ENCODE peak calls at places on chromosomes 1 and 21, in nine cellular contexts. I is CD4-positive, alpha-beta T cell; K is colonic mucosa; B is dorsolateral prefrontal cortex; H is brain microvascular endothelial cell; G is heart right ventricle; L is body of pancreas; A is thoracic aorta; R is upper lobe of right lung. P is an unnamed sample.

GRCh38 chr21:43697758-43698643 is 20.9 kb upstream of the PDXK start:
- DNase-seq in I (no peak), K (no peak), B (no peak), H (no peak), G (no peak), L (no peak), A (no peak), R (peak), P (no peak)

GRCh38 chr1:165463978-165464377 is 19.1 kb upstream of the RXRG start:
- DNase-seq in I (no peak), K (no peak), B (no peak), H (no peak), G (no peak), L (no peak), A (no peak), R (no peak), P (no peak)

GRCh38 chr1:114512595-114513280 is 1.7 kb upstream of the TRIM33 start:
- DNase-seq in I (no peak), K (no peak), B (no peak), H (no peak), G (no peak), L (no peak), A (no peak), R (no peak), P (no peak)

GRCh38 chr1:8464987-8465386 is 147.1 kb downstream of the SLC45A1 start:
- DNase-seq in I (no peak), K (no peak), B (no peak), H (no peak), G (no peak), L (no peak), A (no peak), R (no peak), P (no peak)

GRCh38 chr1:47650205-47650604 is 212.4 kb downstream of the FOXD2 start:
- DNase-seq in I (no peak), K (peak), B (no peak), H (peak), G (no peak), L (no peak), A (no peak), R (peak), P (peak)

GRCh38 chr1:233112184-233113008 is 162.0 kb downstream of the NTPCR start:
- DNase-seq in I (no peak), K (no peak), B (no peak), H (no peak), G (no peak), L (no peak), A (no peak), R (no peak), P (no peak)

GRCh38 chr1:17494114-17494729 is 45.3 kb upstream of the ARHGEF10L start:
- DNase-seq in I (peak), K (peak), B (peak), H (peak), G (peak), L (peak), A (no peak), R (peak), P (peak)

GRCh38 chr1:184792450-184792969 is 37.9 kb upstream of the EDEM3 start:
- DNase-seq in I (no peak), K (peak), B (peak), H (peak), G (peak), L (peak), A (peak), R (no peak), P (peak)

GRCh38 chr1:56540467-56540866 is 38.9 kb downstream of the PLPP3 start:
- DNase-seq in I (no peak), K (no peak), B (no peak), H (no peak), G (no peak), L (no peak), A (no peak), R (no peak), P (no peak)

GRCh38 chr1:89821322-89822108 is 683 bp downstream of the LRRC8D start:
- DNase-seq in I (peak), K (peak), B (no peak), H (no peak), G (peak), L (peak), A (no peak), R (peak), P (peak)

GRCh38 chr1:102852583-102852982 is 255.7 kb downstream of the COL11A1 start:
- DNase-seq in I (no peak), K (no peak), B (no peak), H (no peak), G (no peak), L (no peak), A (no peak), R (no peak), P (no peak)

GRCh38 chr1:169590932-169591331 is 4.7 kb upstream of the F5 start:
- DNase-seq in I (no peak), K (no peak), B (no peak), H (no peak), G (no peak), L (no peak), A (no peak), R (no peak), P (no peak)

GRCh38 chr1:6094801-6095505 is 49.3 kb downstream of the KCNAB2 start:
- DNase-seq in I (no peak), K (no peak), B (no peak), H (no peak), G (no peak), L (no peak), A (no peak), R (peak), P (no peak)

GRCh38 chr1:175129182-175129581 is 61.5 kb downstream of the TNN start:
- DNase-seq in I (no peak), K (no peak), B (no peak), H (no peak), G (no peak), L (no peak), A (no peak), R (no peak), P (no peak)

GRCh38 chr1:232503497-232503896 is 126.4 kb downstream of the SIPA1L2 start:
- DNase-seq in I (no peak), K (no peak), B (no peak), H (no peak), G (no peak), L (no peak), A (no peak), R (no peak), P (no peak)

GRCh38 chr1:52994658-52995057 is 67.4 kb upstream of the PODN start:
- DNase-seq in I (no peak), K (no peak), B (no peak), H (no peak), G (no peak), L (no peak), A (no peak), R (no peak), P (no peak)

GRCh38 chr1:244047739-244048565 is 3.1 kb upstream of the ZBTB18 start:
- DNase-seq in I (peak), K (peak), B (peak), H (peak), G (peak), L (peak), A (peak), R (peak), P (peak)

GRCh38 chr1:67785847-67786753 is 47.2 kb downstream of the GNG12 start:
- DNase-seq in I (no peak), K (no peak), B (no peak), H (no peak), G (no peak), L (no peak), A (no peak), R (no peak), P (no peak)

GRCh38 chr1:213268221-213268620 is 217.2 kb downstream of the RPS6KC1 start:
- DNase-seq in I (no peak), K (no peak), B (no peak), H (no peak), G (no peak), L (no peak), A (no peak), R (no peak), P (no peak)

GRCh38 chr21:44083631-44084291 is 23.4 kb upstream of the PWP2 start:
- DNase-seq in I (peak), K (peak), B (peak), H (peak), G (no peak), L (no peak), A (no peak), R (peak), P (peak)

GRCh38 chr1:29260531-29260930 is 24.2 kb downstream of the PTPRU start:
- DNase-seq in I (no peak), K (no peak), B (no peak), H (no peak), G (no peak), L (no peak), A (no peak), R (peak), P (no peak)

GRCh38 chr1:62849031-62849430 is 65.1 kb downstream of the ATG4C start:
- DNase-seq in I (no peak), K (no peak), B (no peak), H (no peak), G (no peak), L (no peak), A (no peak), R (no peak), P (no peak)

GRCh38 chr1:58710190-58710589 is 10.3 kb upstream of the MYSM1 start:
- DNase-seq in I (no peak), K (no peak), B (no peak), H (no peak), G (no peak), L (no peak), A (no peak), R (no peak), P (no peak)

GRCh38 chr21:43369124-43369523 is 57.8 kb downstream of the SIK1 start:
- DNase-seq in I (no peak), K (no peak), B (peak), H (peak), G (no peak), L (no peak), A (no peak), R (no peak), P (no peak)

GRCh38 chr1:66251521-66251920 is 282.4 kb upstream of the SGIP1 start:
- DNase-seq in I (no peak), K (no peak), B (no peak), H (no peak), G (no peak), L (no peak), A (no peak), R (no peak), P (no peak)

GRCh38 chr1:20361805-20362381 is 71.2 kb downstream of the VWA5B1 start:
- DNase-seq in I (no peak), K (peak), B (peak), H (peak), G (peak), L (peak), A (no peak), R (no peak), P (no peak)

GRCh38 chr1:206954616-206955342 is 8.5 kb upstream of the PIGR start:
- DNase-seq in I (no peak), K (no peak), B (no peak), H (no peak), G (no peak), L (no peak), A (no peak), R (no peak), P (no peak)

GRCh38 chr21:44454747-44455523 is at the start of gene LRRC3:
- DNase-seq in I (peak), K (peak), B (no peak), H (peak), G (peak), L (peak), A (peak), R (peak), P (peak)

GRCh38 chr1:196567238-196567637 is 41.0 kb downstream of the KCNT2 start:
- DNase-seq in I (no peak), K (no peak), B (no peak), H (no peak), G (no peak), L (no peak), A (no peak), R (no peak), P (no peak)

GRCh38 chr1:14138627-14139026 is 438.6 kb downstream of the PRDM2 start:
- DNase-seq in I (no peak), K (no peak), B (peak), H (no peak), G (no peak), L (no peak), A (no peak), R (no peak), P (no peak)

GRCh38 chr1:162230096-162230495 is 146.6 kb downstream of the SPATA46 start:
- DNase-seq in I (no peak), K (no peak), B (peak), H (peak), G (peak), L (peak), A (no peak), R (no peak), P (no peak)

GRCh38 chr1:106224426-106224825 is 832.0 kb upstream of the PRMT6 start:
- DNase-seq in I (no peak), K (no peak), B (no peak), H (no peak), G (no peak), L (no peak), A (no peak), R (no peak), P (no peak)

GRCh38 chr1:40847023-40847740 is 15.0 kb downstream of the CITED4 start:
- DNase-seq in I (no peak), K (no peak), B (peak), H (no peak), G (no peak), L (no peak), A (no peak), R (no peak), P (no peak)

GRCh38 chr21:33642896-33643657 is 776 bp downstream of the ITSN1 start:
- DNase-seq in I (no peak), K (peak), B (peak), H (no peak), G (peak), L (peak), A (no peak), R (peak), P (peak)

GRCh38 chr1:219385786-219386427 is 212.2 kb downstream of the LYPLAL1 start:
- DNase-seq in I (no peak), K (peak), B (peak), H (peak), G (peak), L (peak), A (no peak), R (no peak), P (no peak)

GRCh38 chr1:74523873-74524480 is 11.6 kb upstream of the LRRC53 start:
- DNase-seq in I (no peak), K (no peak), B (no peak), H (no peak), G (no peak), L (no peak), A (no peak), R (no peak), P (no peak)

DNA sequence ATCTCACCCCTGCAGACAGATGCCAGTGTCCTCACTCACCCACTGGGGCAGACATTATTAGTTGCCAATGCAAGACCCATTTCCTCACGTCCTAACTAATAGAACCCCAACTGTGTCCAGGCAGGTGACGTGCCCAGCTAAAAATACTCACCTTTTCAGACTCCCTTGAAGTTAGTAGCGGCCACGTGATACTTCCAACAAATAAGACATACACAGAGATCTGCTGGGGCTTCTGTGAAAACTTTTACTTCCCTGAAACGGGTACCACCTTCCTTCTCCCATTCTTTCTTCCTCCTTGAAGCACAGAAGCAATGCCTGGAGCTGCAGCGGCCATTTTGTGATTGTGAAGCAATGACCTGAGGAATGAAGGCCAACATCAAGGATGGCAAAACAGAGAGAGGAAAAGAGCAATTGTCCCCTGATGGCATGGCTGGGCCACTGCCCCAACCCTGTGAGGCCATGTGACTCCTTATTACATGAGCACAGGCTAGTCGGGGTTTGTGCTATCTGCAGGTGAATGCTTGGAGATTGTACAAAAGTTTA is 74.4 kb upstream of the TMPRSS2 start:
- DNase-seq in I (no peak), K (no peak), B (no peak), H (no peak), G (no peak), L (no peak), A (no peak), R (peak), P (no peak)
- H3K27ac ChIP-seq in I (no peak), K (peak), B (no peak), H (no peak), G (no peak), L (peak), A (no peak), R (no peak), P (no peak)

GRCh38 chr1:32013386-32014198 is at the start of gene KHDRBS1:
- DNase-seq in I (peak), K (peak), B (peak), H (peak), G (peak), L (peak), A (peak), R (peak), P (peak)
- TF ChIP-seq CTCF in I (no peak), K (no peak), B (no peak), H (no peak), G (no peak), L (no peak), A (no peak), R (no peak), P (no peak)

GRCh38 chr1:55203064-55203463 is 12.1 kb downstream of the USP24 start:
- DNase-seq in I (no peak), K (no peak), B (no peak), H (no peak), G (no peak), L (no peak), A (no peak), R (no peak), P (no peak)
- H3K27ac ChIP-seq in I (no peak), K (no peak), B (no peak), H (no peak), G (no peak), L (no peak), A (no peak), R (no peak), P (no peak)

DNA sequence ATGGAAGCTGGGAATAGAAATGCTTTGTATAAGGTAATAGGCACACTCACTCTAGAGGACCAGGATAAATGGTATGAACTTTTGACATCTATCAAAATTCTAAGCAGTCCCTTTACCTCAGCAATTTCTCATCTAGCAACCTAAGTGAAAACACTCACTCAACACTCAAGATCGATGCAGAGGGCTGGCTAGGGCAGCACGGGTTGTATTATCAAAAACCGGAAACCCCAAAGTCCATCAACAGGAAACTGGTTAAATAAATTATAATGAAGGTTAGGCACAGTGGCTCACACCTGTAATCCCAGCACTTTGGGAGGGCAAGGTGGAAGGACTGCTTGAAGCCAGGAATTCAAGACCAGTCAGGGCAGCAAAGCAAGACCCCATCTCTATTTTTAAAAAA is 9.4 kb downstream of the USP48 start:
- DNase-seq in I (no peak), K (no peak), B (no peak), H (no peak), G (no peak), L (no peak), A (no peak), R (no peak), P (no peak)
- TF ChIP-seq CTCF in I (no peak), K (no peak), B (no peak), H (no peak), G (no peak), L (no peak), A (no peak), R (no peak), P (no peak)

GRCh38 chr1:203524152-203524551 is 30.2 kb downstream of the OPTC start:
- DNase-seq in I (no peak), K (no peak), B (no peak), H (no peak), G (no peak), L (no peak), A (no peak), R (no peak), P (no peak)

GRCh38 chr1:203521812-203522211 is 27.9 kb downstream of the OPTC start:
- DNase-seq in I (no peak), K (no peak), B (no peak), H (no peak), G (no peak), L (no peak), A (no peak), R (no peak), P (no peak)

GRCh38 chr1:203524824-203525223 is 30.9 kb downstream of the OPTC start:
- DNase-seq in I (no peak), K (no peak), B (no peak), H (no peak), G (no peak), L (no peak), A (no peak), R (peak), P (no peak)

GRCh38 chr1:203522237-203522636 is 28.3 kb downstream of the OPTC start:
- DNase-seq in I (no peak), K (no peak), B (no peak), H (no peak), G (no peak), L (no peak), A (no peak), R (no peak), P (no peak)

DNA sequence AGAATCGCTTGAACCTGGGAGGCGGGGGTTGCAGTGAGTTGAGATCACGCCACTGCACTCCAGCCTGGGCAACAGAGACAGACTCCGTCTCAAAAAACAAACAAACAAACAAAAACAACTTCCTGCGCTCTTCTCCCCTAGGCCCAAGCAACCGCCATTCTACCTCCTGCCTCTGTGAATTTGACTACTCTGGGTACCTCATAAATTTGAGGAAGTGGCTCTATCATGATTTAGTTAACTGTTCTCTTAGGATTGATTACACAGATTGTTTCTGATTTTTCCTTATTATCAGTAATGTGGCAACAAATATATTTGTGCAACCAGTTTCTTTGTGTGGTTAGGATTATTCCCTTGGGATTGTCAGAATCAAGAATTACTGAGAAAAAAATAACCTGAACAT is 29.7 kb downstream of the OPTC start:
- DNase-seq in I (no peak), K (no peak), B (no peak), H (no peak), G (no peak), L (no peak), A (no peak), R (no peak), P (no peak)
- H3K27ac ChIP-seq in I (no peak), K (no peak), B (no peak), H (no peak), G (no peak), L (no peak), A (peak), R (no peak), P (peak)

DNA sequence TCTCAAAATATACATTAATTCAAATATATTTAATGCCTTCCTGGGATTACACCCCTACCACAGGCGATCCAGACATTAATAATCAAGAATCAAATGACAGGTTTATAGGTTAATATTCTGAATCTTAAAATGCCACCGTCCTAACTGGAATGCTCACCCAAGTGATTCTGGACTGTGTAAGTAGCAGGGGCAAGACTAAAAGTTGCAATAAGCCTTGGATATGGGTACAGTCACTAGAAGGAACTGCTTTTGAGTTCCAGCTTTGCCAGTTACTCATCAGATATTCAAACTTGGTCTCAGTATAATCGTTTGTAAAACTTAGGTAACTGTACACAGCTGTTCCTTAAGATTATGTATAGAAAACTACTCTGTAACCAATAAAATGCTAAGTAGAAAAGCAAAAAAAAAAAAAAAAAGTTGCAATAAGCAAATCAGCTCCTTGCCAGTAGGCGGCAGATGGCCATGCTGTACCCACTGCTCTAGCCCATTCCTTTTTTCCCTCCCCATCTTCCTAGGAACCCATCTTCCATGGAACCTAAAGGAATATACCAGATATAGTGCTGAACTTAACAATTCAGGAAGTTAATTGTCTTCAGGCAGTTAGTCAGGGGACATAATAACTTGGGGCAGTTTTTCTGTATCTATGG is 10.5 kb downstream of the RO60 start:
- DNase-seq in I (no peak), K (no peak), B (no peak), H (no peak), G (no peak), L (no peak), A (no peak), R (no peak), P (no peak)
- TF ChIP-seq CTCF in I (no peak), K (no peak), B (no peak), H (peak), G (no peak), L (no peak), A (no peak), R (no peak), P (no peak)